ENCODE peak calls at places on chromosomes 6 and 20, in four cellular contexts. One of them, this sample, is unnamed.

GRCh38 chr20:38471987-38472512 is 593 bp upstream of the RALGAPB start:
- DNase-seq in GM12878: no peak
- DNase-seq in A549: no peak
- DNase-seq in HepG2: no peak
- DNase-seq in this sample: no peak

GRCh38 chr20:11120451-11120850 is 446.7 kb upstream of the JAG1 start:
- DNase-seq in GM12878: no peak
- DNase-seq in HepG2: no peak
- DNase-seq in A549: no peak
- DNase-seq in this sample: no peak

GRCh38 chr6:120938164-120938875 is 396.0 kb downstream of the TBC1D32 start:
- DNase-seq in A549: no peak
- DNase-seq in HepG2: no peak
- DNase-seq in GM12878: no peak
- DNase-seq in this sample: no peak

GRCh38 chr6:18674346-18674745 is 287.2 kb downstream of the RNF144B start:
- DNase-seq in HepG2: no peak
- DNase-seq in GM12878: no peak
- DNase-seq in A549: no peak
- DNase-seq in this sample: no peak

GRCh38 chr6:147530132-147531060 is 21.9 kb downstream of the SAMD5 start:
- DNase-seq in GM12878: peak
- DNase-seq in HepG2: no peak
- DNase-seq in A549: peak
- DNase-seq in this sample: no peak

GRCh38 chr6:142301421-142302391 is at the start of gene ADGRG6:
- DNase-seq in GM12878: no peak
- DNase-seq in HepG2: peak
- DNase-seq in A549: peak
- DNase-seq in this sample: peak

GRCh38 chr6:73521351-73522254 is 771 bp upstream of the EEF1A1 start:
- DNase-seq in A549: peak
- DNase-seq in GM12878: no peak
- DNase-seq in HepG2: peak
- DNase-seq in this sample: peak

GRCh38 chr20:41040855-41041254 is 12.2 kb downstream of the TOP1 start:
- DNase-seq in GM12878: no peak
- DNase-seq in A549: no peak
- DNase-seq in HepG2: no peak
- DNase-seq in this sample: no peak

GRCh38 chr20:33054791-33055190 is 1.1 kb downstream of the BPIFB3 start:
- DNase-seq in HepG2: no peak
- DNase-seq in A549: no peak
- DNase-seq in GM12878: no peak
- DNase-seq in this sample: no peak

GRCh38 chr20:47392721-47393073 is 36.2 kb upstream of the ZMYND8 start:
- DNase-seq in GM12878: no peak
- DNase-seq in HepG2: no peak
- DNase-seq in A549: peak
- DNase-seq in this sample: no peak

GRCh38 chr6:47400581-47400980 is 77.0 kb upstream of the CD2AP start:
- DNase-seq in HepG2: no peak
- DNase-seq in A549: no peak
- DNase-seq in GM12878: no peak
- DNase-seq in this sample: no peak

GRCh38 chr6:130838250-130838649 is 11.0 kb downstream of the SMLR1 start:
- DNase-seq in GM12878: no peak
- DNase-seq in A549: no peak
- DNase-seq in HepG2: no peak
- DNase-seq in this sample: no peak

GRCh38 chr6:90284236-90284744 is 12.4 kb downstream of the BACH2 start:
- DNase-seq in GM12878: no peak
- DNase-seq in HepG2: no peak
- DNase-seq in A549: peak
- DNase-seq in this sample: peak

GRCh38 chr6:82178759-82179112 is 68.8 kb downstream of the IBTK start:
- DNase-seq in A549: no peak
- DNase-seq in HepG2: no peak
- DNase-seq in GM12878: no peak
- DNase-seq in this sample: no peak

GRCh38 chr6:32081168-32081624 is 27.9 kb downstream of the TNXB start:
- DNase-seq in GM12878: no peak
- DNase-seq in HepG2: no peak
- DNase-seq in A549: no peak
- DNase-seq in this sample: no peak

GRCh38 chr6:107083047-107083768 is 32.1 kb downstream of the BEND3 start:
- DNase-seq in GM12878: peak
- DNase-seq in A549: no peak
- DNase-seq in HepG2: no peak
- DNase-seq in this sample: no peak

GRCh38 chr6:154086510-154086909 is 47.5 kb downstream of the OPRM1 start:
- DNase-seq in GM12878: no peak
- DNase-seq in A549: no peak
- DNase-seq in HepG2: no peak
- DNase-seq in this sample: no peak

GRCh38 chr6:337782-338464 is 45.6 kb downstream of the DUSP22 start:
- DNase-seq in GM12878: no peak
- DNase-seq in A549: no peak
- DNase-seq in HepG2: no peak
- DNase-seq in this sample: no peak

GRCh38 chr20:25296094-25297093 is 48.5 kb downstream of the PYGB start:
- DNase-seq in A549: peak
- DNase-seq in GM12878: no peak
- DNase-seq in HepG2: peak
- DNase-seq in this sample: peak

GRCh38 chr6:11263185-11263817 is 30.8 kb upstream of the NEDD9 start:
- DNase-seq in GM12878: no peak
- DNase-seq in A549: peak
- DNase-seq in HepG2: peak
- DNase-seq in this sample: no peak

GRCh38 chr20:38278150-38278549 is 17.6 kb upstream of the KIAA1755 start:
- DNase-seq in HepG2: no peak
- DNase-seq in GM12878: no peak
- DNase-seq in A549: no peak
- DNase-seq in this sample: no peak

GRCh38 chr6:159487636-159488035 is 205.4 kb downstream of the SOD2 start:
- DNase-seq in A549: no peak
- DNase-seq in HepG2: no peak
- DNase-seq in GM12878: no peak
- DNase-seq in this sample: no peak
- TF ChIP-seq BHLHE40 in A549: no peak
- TF ChIP-seq BHLHE40 in HepG2: no peak
- TF ChIP-seq BHLHE40 in GM12878: no peak
- TF ChIP-seq BHLHE40 in this sample: no peak

DNA sequence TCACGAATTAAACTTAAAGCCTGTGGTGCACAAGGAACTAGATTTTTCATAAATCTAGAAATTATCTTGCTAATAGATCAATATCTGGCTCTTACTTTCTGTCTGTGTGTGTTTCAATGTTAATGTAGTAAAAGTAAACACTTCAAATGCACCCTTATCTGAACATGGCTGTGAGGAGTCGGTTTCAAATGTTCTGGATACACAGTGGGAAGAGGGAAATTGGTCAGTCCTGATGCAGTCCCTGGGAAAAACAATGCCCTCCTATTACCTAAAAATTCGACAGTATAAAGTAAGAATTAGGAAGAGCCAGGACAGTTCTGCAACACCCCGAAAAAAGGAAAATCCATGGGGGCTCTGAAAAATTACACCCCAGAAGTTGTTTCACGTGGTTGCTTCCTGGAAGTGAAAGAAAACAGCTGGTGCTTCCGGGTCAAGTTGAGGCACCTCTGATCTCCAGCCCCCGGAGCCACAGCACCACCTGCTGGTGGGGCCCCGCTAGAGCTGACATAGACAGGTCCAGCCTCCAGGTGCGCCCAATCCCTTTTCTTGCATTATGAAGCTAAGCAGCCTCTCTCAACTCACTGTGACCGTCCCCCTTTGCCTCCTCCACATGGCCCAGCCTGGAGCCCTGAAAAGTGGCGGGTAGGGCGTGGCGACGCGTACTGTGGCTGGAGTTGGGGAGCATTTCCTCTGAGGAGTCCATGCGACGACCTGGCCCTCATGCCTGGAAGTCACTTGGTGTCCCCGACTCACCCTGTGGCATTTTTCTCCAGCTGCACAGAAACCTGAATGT is 8.3 kb downstream of the SEMG2 start:
- DNase-seq in HepG2: peak
- DNase-seq in A549: peak
- DNase-seq in GM12878: no peak
- DNase-seq in this sample: peak
- TF ChIP-seq BHLHE40 in HepG2: no peak
- TF ChIP-seq BHLHE40 in A549: no peak
- TF ChIP-seq BHLHE40 in GM12878: no peak
- TF ChIP-seq BHLHE40 in this sample: no peak

DNA sequence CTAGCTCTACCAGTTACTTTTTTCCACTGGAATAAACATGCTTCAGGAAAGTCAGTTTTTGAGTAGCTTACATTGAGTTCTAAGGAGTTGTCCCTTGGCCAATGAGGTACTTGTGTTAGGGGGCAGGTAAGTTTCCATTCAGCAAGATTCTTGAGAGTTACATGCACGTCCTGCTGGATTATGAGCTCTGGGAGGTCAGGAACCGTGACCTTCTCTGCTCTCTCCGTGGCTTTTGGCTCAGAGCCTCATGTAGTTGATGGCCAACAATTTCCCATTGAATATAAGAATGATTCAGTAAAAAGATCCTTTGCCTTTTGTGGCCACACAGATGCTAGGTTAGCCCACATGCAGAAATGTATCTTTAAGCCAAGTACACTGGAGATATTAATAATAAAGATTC is 181.8 kb upstream of the RALGAPA2 start:
- DNase-seq in HepG2: no peak
- DNase-seq in GM12878: no peak
- DNase-seq in A549: peak
- DNase-seq in this sample: no peak
- TF ChIP-seq BHLHE40 in HepG2: no peak
- TF ChIP-seq BHLHE40 in GM12878: no peak
- TF ChIP-seq BHLHE40 in A549: no peak
- TF ChIP-seq BHLHE40 in this sample: no peak

GRCh38 chr20:57092112-57092899 is 174.1 kb downstream of the BMP7 start:
- DNase-seq in GM12878: peak
- DNase-seq in A549: peak
- DNase-seq in HepG2: peak
- DNase-seq in this sample: peak
- TF ChIP-seq BHLHE40 in GM12878: no peak
- TF ChIP-seq BHLHE40 in A549: no peak
- TF ChIP-seq BHLHE40 in HepG2: no peak
- TF ChIP-seq BHLHE40 in this sample: no peak

GRCh38 chr6:21741221-21742109 is 147.9 kb downstream of the SOX4 start:
- DNase-seq in A549: no peak
- DNase-seq in GM12878: no peak
- DNase-seq in HepG2: no peak
- DNase-seq in this sample: no peak

GRCh38 chr6:21739241-21739640 is 145.7 kb downstream of the SOX4 start:
- DNase-seq in A549: no peak
- DNase-seq in GM12878: no peak
- DNase-seq in HepG2: no peak
- DNase-seq in this sample: no peak

GRCh38 chr6:21740719-21741118 is 147.2 kb downstream of the SOX4 start:
- DNase-seq in A549: no peak
- DNase-seq in GM12878: no peak
- DNase-seq in HepG2: no peak
- DNase-seq in this sample: no peak

GRCh38 chr6:21739838-21740237 is 146.3 kb downstream of the SOX4 start:
- DNase-seq in GM12878: no peak
- DNase-seq in HepG2: no peak
- DNase-seq in A549: no peak
- DNase-seq in this sample: no peak

GRCh38 chr6:21738180-21739094 is 144.9 kb downstream of the SOX4 start:
- DNase-seq in HepG2: no peak
- DNase-seq in GM12878: no peak
- DNase-seq in A549: peak
- DNase-seq in this sample: no peak
- TF ChIP-seq BHLHE40 in HepG2: no peak
- TF ChIP-seq BHLHE40 in GM12878: no peak
- TF ChIP-seq BHLHE40 in A549: no peak
- TF ChIP-seq BHLHE40 in this sample: no peak

DNA sequence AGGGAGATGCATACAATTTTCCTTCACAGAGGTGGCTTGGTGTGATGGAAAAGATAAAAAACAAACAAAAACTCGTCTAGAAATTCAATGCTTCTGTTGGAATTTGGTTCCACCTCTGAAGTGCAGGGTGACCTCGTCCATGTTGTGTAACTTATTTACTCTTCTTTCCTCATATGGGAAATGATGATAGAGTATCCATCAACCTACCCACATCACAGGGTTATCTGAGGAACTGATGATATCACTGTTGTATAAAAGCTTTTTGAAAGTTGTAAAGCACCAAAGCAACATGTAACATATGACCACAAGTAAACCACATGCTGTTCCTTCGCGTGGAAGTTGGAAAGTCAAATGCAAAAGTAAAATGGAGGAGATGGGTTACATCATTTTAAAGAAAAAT is 212.0 kb upstream of the SGK1 start:
- DNase-seq in GM12878: no peak
- DNase-seq in A549: peak
- DNase-seq in HepG2: peak
- DNase-seq in this sample: no peak
- TF ChIP-seq BHLHE40 in GM12878: no peak
- TF ChIP-seq BHLHE40 in A549: no peak
- TF ChIP-seq BHLHE40 in HepG2: peak
- TF ChIP-seq BHLHE40 in this sample: no peak

GRCh38 chr6:3627501-3627900 is 124.0 kb downstream of the PXDC1 start:
- DNase-seq in GM12878: no peak
- DNase-seq in HepG2: no peak
- DNase-seq in A549: no peak
- DNase-seq in this sample: no peak
- TF ChIP-seq BHLHE40 in GM12878: no peak
- TF ChIP-seq BHLHE40 in HepG2: no peak
- TF ChIP-seq BHLHE40 in A549: no peak
- TF ChIP-seq BHLHE40 in this sample: no peak

GRCh38 chr20:44909872-44910689 is at the start of gene PABPC1L:
- DNase-seq in A549: peak
- DNase-seq in GM12878: peak
- DNase-seq in HepG2: peak
- DNase-seq in this sample: peak
- TF ChIP-seq BHLHE40 in A549: no peak
- TF ChIP-seq BHLHE40 in GM12878: no peak
- TF ChIP-seq BHLHE40 in HepG2: no peak
- TF ChIP-seq BHLHE40 in this sample: no peak

DNA sequence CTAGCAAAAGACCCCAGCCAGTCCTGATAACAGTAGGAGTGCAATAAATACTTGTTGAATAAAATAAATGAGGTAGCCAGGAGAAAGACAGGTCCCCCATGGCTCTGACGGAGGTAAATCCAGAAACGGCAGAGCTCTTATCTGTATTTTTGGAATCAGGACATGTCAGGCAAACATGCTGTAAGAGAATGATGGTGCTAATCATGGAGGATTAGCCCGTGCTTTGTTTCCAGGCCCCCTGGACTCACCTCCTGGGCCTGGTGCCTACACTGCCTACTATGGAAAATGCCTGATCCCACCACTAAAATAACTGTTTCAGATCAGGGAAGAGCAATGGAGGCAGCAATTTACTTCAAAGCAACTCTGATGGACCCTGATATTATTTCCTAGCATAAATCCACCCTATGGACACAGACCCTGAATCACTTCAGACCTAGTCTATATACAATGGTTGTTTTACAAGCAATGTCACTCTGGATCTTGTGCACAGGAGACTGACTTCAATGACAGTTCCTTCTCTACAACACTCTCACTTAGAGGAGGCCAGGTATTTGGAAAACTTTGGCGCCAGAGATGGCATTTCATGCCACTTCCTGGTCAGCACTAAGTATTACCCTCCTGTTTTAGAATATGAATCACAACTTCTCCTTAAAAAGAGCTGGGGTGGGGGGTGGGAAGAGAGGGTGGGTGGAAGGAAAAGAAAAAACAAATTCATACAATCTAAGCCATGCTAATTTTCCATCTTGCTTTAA is 6.4 kb downstream of the MRPL14 start:
- DNase-seq in A549: no peak
- DNase-seq in HepG2: no peak
- DNase-seq in GM12878: no peak
- DNase-seq in this sample: no peak
- TF ChIP-seq BHLHE40 in A549: no peak
- TF ChIP-seq BHLHE40 in HepG2: no peak
- TF ChIP-seq BHLHE40 in GM12878: no peak
- TF ChIP-seq BHLHE40 in this sample: no peak